ENCODE peak calls at places on chromosome 22, in five cellular contexts. H is H9, P is H1, W is mesenchymal stem cell, L is trophoblast cell. B is an unnamed sample.

GRCh38 chr22:21975273-21975672 is 7.3 kb downstream of the TOP3B start:
- DNase-seq in P (no peak), W (no peak), H (no peak), L (no peak), B (no peak)

GRCh38 chr22:24578355-24579241 is 14.3 kb downstream of the LRRC75B start:
- DNase-seq in L (no peak), P (no peak), W (peak), H (no peak), B (no peak)

GRCh38 chr22:21972293-21972779 is 10.3 kb downstream of the TOP3B start:
- DNase-seq in P (peak), H (peak), L (no peak), W (peak), B (no peak)

GRCh38 chr22:35539487-35539886 is 1.1 kb upstream of the RASD2 start:
- DNase-seq in H (no peak), P (no peak), W (no peak), L (no peak), B (no peak)

GRCh38 chr22:37053310-37054077 is 2.0 kb downstream of the KCTD17 start:
- DNase-seq in P (no peak), L (no peak), H (no peak), W (no peak), B (no peak)

GRCh38 chr22:38868886-38869381 is 3.1 kb downstream of the CBX6 start:
- DNase-seq in H (peak), L (peak), W (peak), P (peak), B (peak)

GRCh38 chr22:41899110-41899509 is 15.8 kb downstream of the SHISA8 start:
- DNase-seq in L (no peak), H (no peak), P (no peak), W (no peak), B (no peak)

GRCh38 chr22:36773935-36774334 is 2.0 kb downstream of the IFT27 start:
- DNase-seq in H (no peak), L (no peak), P (no peak), W (peak), B (no peak)

GRCh38 chr22:40237788-40238424 is 60.2 kb downstream of the TNRC6B start:
- DNase-seq in L (no peak), H (no peak), W (no peak), P (no peak), B (no peak)

GRCh38 chr22:22508274-22509176 is at the start of gene ZNF280B:
- DNase-seq in P (peak), W (peak), L (peak), H (peak), B (peak)

GRCh38 chr22:37454857-37455686 is 27.8 kb upstream of the ELFN2 start:
- DNase-seq in W (peak), P (no peak), H (no peak), L (peak), B (no peak)

GRCh38 chr22:49183208-49183825 is 644.4 kb downstream of the BRD1 start:
- DNase-seq in H (no peak), W (no peak), L (no peak), P (no peak), B (no peak)
- H3K23ac ChIP-seq in H (no peak), W (no peak), L (no peak), P (no peak), B (peak)

DNA sequence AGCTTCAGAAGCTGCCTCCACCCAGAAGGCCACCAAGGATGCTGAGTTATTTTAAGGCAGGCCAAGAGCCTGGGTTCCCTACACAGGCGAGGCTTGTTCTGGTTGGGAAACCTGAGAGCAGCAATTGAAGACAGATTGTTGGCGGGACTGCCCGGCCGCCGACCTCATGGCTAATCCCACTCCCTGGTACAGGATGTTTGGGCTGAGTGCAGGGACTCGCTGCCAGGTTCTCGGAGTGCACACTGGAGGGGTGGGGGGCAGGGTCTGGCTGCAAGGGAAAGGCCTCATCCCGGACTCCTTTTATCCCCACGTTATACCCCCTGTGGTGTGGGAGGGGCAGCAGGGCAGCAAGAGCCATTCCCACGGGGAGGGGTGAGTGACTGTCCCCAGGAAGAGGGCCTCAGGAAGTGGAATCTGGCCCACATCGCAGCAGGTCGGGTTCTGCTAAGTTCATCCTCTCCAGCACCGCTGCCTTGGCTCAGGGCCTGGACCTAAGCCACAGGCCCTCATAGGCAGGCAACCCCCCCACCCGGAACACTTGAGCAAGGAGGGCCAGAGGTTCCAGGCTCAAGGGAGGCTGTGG is 43.5 kb upstream of the PRR5 start:
- DNase-seq in H (peak), L (no peak), W (no peak), P (no peak), B (no peak)
- H4K91ac ChIP-seq in H (no peak), L (no peak), W (peak), P (no peak), B (peak)

GRCh38 chr22:27656970-27657369 is 144.6 kb downstream of the MN1 start:
- DNase-seq in W (no peak), L (no peak), H (no peak), P (no peak), B (no peak)
- H2BK12ac ChIP-seq in W (no peak), L (no peak), H (no peak), P (no peak), B (no peak)

DNA sequence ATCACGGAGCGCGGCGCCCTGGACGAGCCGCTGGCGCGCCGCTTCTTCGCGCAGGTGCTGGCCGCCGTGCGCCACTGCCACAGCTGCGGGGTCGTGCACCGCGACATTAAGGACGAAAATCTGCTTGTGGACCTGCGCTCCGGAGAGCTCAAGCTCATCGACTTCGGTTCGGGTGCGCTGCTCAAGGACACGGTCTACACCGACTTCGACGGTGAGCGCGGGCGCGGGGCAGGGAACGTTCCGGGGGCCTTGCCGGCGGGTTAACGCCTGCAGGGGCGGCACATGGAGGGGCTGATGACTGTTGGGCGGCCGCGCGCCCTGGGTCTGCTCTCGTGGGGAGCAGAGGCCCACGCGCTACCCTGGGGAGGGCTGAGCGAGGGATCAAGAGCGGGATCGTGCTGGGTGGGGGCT is 1.0 kb downstream of the PIM3 start:
- DNase-seq in W (no peak), L (no peak), P (no peak), H (peak), B (no peak)
- H3K23ac ChIP-seq in W (peak), L (no peak), P (no peak), H (no peak), B (peak)

DNA sequence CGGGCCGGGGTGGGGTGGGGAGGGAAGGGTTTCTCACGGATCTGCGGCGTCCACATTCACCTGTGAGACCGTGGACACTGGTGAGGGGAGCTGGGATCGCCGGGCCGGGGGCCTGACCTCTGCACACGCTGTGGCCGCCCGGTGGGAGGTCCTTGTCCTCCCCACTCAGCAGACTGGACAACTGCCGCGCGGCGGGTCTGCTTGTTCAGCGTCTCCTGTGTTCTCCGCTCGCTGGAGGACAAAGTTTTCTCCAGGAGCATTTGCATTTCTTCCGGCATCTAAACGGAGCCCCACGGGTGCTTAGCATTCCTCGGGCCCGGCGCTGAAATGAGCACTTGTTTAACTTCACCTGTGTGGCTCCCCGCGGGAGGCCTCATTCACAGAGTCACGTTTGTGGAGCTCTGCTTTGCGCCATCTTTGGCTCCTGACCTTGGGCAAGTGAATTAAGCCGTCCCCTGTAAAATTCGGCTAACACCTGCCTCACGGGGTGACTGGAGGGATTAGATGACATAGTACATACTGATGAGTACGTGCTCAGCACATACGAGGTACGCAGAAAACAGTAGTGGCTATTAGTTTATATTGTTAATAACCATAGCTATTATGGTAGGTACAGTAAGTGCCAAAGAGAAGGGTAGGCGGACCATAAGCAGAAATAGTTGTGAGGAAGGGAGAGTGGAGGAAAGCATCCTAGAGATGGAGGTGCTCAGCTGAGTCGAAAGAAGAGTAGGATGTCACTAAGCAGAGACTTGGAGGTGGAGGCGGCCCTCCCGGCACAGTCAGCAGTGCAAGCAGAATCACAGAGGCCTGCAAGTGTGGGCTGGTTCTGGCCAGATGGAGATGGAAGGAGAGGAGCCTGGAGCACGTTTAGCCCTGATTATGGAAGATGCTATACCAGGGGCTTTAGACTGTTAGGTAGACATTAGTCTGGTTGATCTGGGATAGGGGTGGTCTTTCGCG is 885 bp downstream of the TRMU start:
- DNase-seq in L (no peak), P (no peak), W (peak), H (no peak), B (peak)
- H4K91ac ChIP-seq in L (peak), P (no peak), W (no peak), H (no peak), B (no peak)

GRCh38 chr22:43177479-43177878 is 9.5 kb downstream of the TTLL12 start:
- DNase-seq in W (no peak), P (no peak), H (no peak), L (no peak), B (no peak)
- H2BK12ac ChIP-seq in W (no peak), P (no peak), H (no peak), L (no peak), B (no peak)

GRCh38 chr22:44020981-44021380 is 3.1 kb upstream of the PARVB start:
- DNase-seq in W (no peak), P (no peak), L (no peak), H (no peak), B (no peak)
- H3K23ac ChIP-seq in W (no peak), P (no peak), L (no peak), H (no peak), B (no peak)

GRCh38 chr22:47089796-47090460 is 327.5 kb downstream of the TBC1D22A start:
- DNase-seq in P (peak), L (no peak), W (no peak), H (no peak), B (no peak)

GRCh38 chr22:47091921-47092700 is 329.7 kb downstream of the TBC1D22A start:
- DNase-seq in L (no peak), W (no peak), H (no peak), P (no peak), B (no peak)

GRCh38 chr22:47089374-47089773 is 326.9 kb downstream of the TBC1D22A start:
- DNase-seq in P (no peak), L (no peak), W (no peak), H (no peak), B (no peak)

GRCh38 chr22:47091241-47091691 is 328.8 kb downstream of the TBC1D22A start:
- DNase-seq in L (no peak), P (no peak), H (no peak), W (no peak), B (no peak)

DNA sequence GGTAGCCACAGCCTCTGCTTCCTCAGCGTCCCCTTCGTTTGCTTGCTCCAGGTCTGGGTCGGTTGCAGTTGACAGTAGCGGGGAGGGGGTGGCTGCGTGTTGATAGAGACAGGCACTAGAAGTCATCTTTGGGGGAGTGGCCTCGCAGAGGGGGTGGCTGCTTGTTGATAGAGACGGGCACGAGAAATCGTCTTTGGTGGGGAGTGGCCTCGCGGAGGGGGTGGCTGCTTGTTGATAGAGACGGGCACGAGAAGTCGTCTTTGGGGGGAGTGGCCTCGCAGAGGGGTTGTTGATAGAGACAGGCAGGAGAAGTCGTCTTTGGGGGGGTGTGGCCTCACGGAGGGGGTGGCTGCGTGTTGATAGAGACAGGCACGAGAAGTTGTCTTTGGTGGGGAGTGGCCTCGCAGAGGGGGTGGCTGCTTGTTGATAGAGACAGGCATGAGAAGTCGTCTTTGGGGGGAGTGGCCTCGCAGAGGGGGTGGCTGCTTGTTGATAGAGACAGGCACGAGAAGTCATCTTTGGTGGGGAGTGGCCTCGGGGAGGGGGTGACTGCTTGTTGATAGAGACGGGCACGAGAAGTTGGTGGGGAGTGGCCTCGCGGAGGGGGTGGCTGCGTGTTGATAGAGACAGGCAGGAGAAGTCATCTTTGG is 328.3 kb downstream of the TBC1D22A start:
- DNase-seq in W (peak), L (no peak), H (peak), P (peak), B (peak)
- H4K91ac ChIP-seq in W (peak), L (no peak), H (no peak), P (no peak), B (no peak)

GRCh38 chr22:49691256-49691655 is 136.4 kb downstream of the BRD1 start:
- DNase-seq in L (no peak), P (no peak), H (peak), W (no peak), B (no peak)
- H2BK12ac ChIP-seq in L (no peak), P (no peak), H (no peak), W (no peak), B (no peak)

GRCh38 chr22:29975494-29975893 is 92.5 kb downstream of the MTMR3 start:
- DNase-seq in L (no peak), H (no peak), P (no peak), W (no peak), B (no peak)
- H3K23ac ChIP-seq in L (no peak), H (no peak), P (no peak), W (no peak), B (no peak)